ENCODE peak calls at places on chromosomes 4 and X, in five cellular contexts. D is fibroblast of the aortic adventitia; R is foreskin fibroblast; L is CD8-positive, alpha-beta T cell; M is HL-60. F is an unnamed sample.

GRCh38 chr4:146095091-146095690 is 80.3 kb upstream of the LSM6 start:
- DNase-seq in D (peak; percentile 84), L (no peak), M (no peak), R (peak; percentile 79), F (peak; percentile 59)

GRCh38 chrX:1453390-1453783 is 678 bp upstream of the ASMTL start:
- DNase-seq in D (peak; percentile 72), R (peak; percentile 77), M (no peak), L (no peak), F (no peak)

GRCh38 chrX:56728321-56728720 is 722 bp upstream of the NBDY start:
- DNase-seq in M (no peak), D (peak; percentile 30), R (peak; percentile 20), L (no peak), F (no peak)

GRCh38 chr4:23614284-23614892 is 275.5 kb downstream of the PPARGC1A start:
- DNase-seq in M (peak; percentile 6), D (peak; percentile 21), L (no peak), R (peak; percentile 1), F (no peak)

GRCh38 chr4:80322716-80323115 is 12.8 kb upstream of the CFAP299 start:
- DNase-seq in R (peak; percentile 77), D (peak; percentile 70), M (no peak), L (no peak), F (peak; percentile 59)

GRCh38 chr4:166896254-166896653 is 338.0 kb downstream of the SPOCK3 start:
- DNase-seq in R (no peak), D (no peak), M (no peak), L (no peak), F (no peak)

GRCh38 chr4:112075129-112075753 is 70.0 kb upstream of the FAM241A start:
- DNase-seq in D (peak; percentile 79), M (no peak), R (peak; percentile 71), L (no peak), F (peak; percentile 83)

GRCh38 chr4:179605196-179605595 is 2163.0 kb upstream of the AGA start:
- DNase-seq in D (peak; percentile 18), L (no peak), M (no peak), R (peak; percentile 6), F (peak; percentile 33)

GRCh38 chrX:33156152-33156726 is 55.1 kb downstream of the DMD start:
- DNase-seq in M (no peak), L (no peak), R (no peak), D (peak; percentile 17), F (no peak)

GRCh38 chr4:889516-889915 is 42.6 kb downstream of the GAK start:
- DNase-seq in D (no peak), R (no peak), L (no peak), M (no peak), F (no peak)

GRCh38 chr4:121675715-121676114 is 21.1 kb downstream of the ANXA5 start:
- DNase-seq in L (no peak), D (peak; percentile 56), R (peak; percentile 70), M (no peak), F (peak; percentile 32)

GRCh38 chr4:99457270-99457669 is 22.1 kb upstream of the ADH7 start:
- DNase-seq in R (peak; percentile 29), M (no peak), L (no peak), D (peak; percentile 19), F (no peak)

GRCh38 chr4:57233391-57233790 is 123.2 kb upstream of the IGFBP7 start:
- DNase-seq in M (no peak), L (no peak), D (peak; percentile 20), R (peak; percentile 68), F (peak; percentile 31)

GRCh38 chr4:3873446-3874415 is 107.5 kb downstream of the ADRA2C start:
- DNase-seq in L (no peak), R (no peak), M (no peak), D (no peak), F (no peak)

GRCh38 chrX:10076765-10077164 is 80.0 kb upstream of the CLCN4 start:
- DNase-seq in R (no peak), D (no peak), L (no peak), M (no peak), F (no peak)

GRCh38 chrX:56783450-56783831 is 54.4 kb downstream of the NBDY start:
- DNase-seq in L (no peak), D (peak; percentile 89), R (no peak), M (no peak), F (no peak)

GRCh38 chrX:53234484-53234883 is 9.5 kb upstream of the KDM5C start:
- DNase-seq in D (no peak), M (no peak), L (no peak), R (no peak), F (no peak)

GRCh38 chrX:45769919-45770582 is 569.4 kb upstream of the DIPK2B start:
- DNase-seq in L (no peak), R (peak; percentile 86), M (no peak), D (peak; percentile 94), F (peak; percentile 90)

GRCh38 chr4:154361450-154361849 is 130.1 kb downstream of the DCHS2 start:
- DNase-seq in D (no peak), R (peak; percentile 6), M (no peak), L (no peak), F (no peak)

GRCh38 chr4:173415092-173415491 is 16.2 kb upstream of the SCRG1 start:
- DNase-seq in D (no peak), L (no peak), R (peak; percentile 41), M (peak; percentile 87), F (no peak)

GRCh38 chrX:142149919-142150318 is 55.2 kb downstream of the MAGEC2 start:
- DNase-seq in L (no peak), M (no peak), D (no peak), R (no peak), F (no peak)

GRCh38 chr4:9870165-9870564 is 88.7 kb downstream of the DRD5 start:
- DNase-seq in R (no peak), D (no peak), L (no peak), M (no peak), F (no peak)

GRCh38 chrX:107626916-107627315 is 1.4 kb upstream of the PRPS1 start:
- DNase-seq in D (no peak), M (no peak), L (no peak), R (no peak), F (no peak)

GRCh38 chrX:105698386-105698785 is 124.0 kb upstream of the NRK start:
- DNase-seq in M (no peak), D (no peak), R (peak; percentile 51), L (no peak), F (peak; percentile 9)

GRCh38 chr4:2574863-2575262 is 38.4 kb downstream of the FAM193A start:
- DNase-seq in D (no peak), M (peak; percentile 56), R (no peak), L (no peak), F (no peak)

GRCh38 chrX:50747471-50747900 is 66.5 kb downstream of the SHROOM4 start:
- DNase-seq in R (peak; percentile 11), L (no peak), M (no peak), D (peak; percentile 10), F (no peak)

GRCh38 chrX:132258509-132258908 is 39.3 kb upstream of the RAP2C start:
- DNase-seq in L (no peak), D (no peak), M (no peak), R (no peak), F (no peak)

GRCh38 chrX:33324099-33324498 is 112.8 kb upstream of the DMD start:
- DNase-seq in L (no peak), D (no peak), M (no peak), R (no peak), F (no peak)

GRCh38 chrX:107721966-107722707 is 53.5 kb downstream of the TSC22D3 start:
- DNase-seq in R (no peak), D (no peak), L (no peak), M (no peak), F (no peak)

GRCh38 chr4:185471235-185472062 is at the start of gene CCDC110:
- DNase-seq in D (peak; percentile 97), R (peak; percentile 97), M (peak; percentile 33), L (peak; percentile 79), F (peak; percentile 86)

GRCh38 chrX:117376460-117376859 is 740.1 kb downstream of the KLHL13 start:
- DNase-seq in M (peak; percentile 2), L (no peak), R (no peak), D (no peak), F (no peak)

GRCh38 chr4:142840516-142841123 is 5.5 kb downstream of the INPP4B start:
- DNase-seq in M (no peak), L (no peak), D (peak; percentile 83), R (peak; percentile 70), F (peak; percentile 43)

GRCh38 chrX:119981286-119982070 is 37.9 kb upstream of the NKAP start:
- DNase-seq in R (peak; percentile 38), M (no peak), L (no peak), D (peak; percentile 27), F (peak; percentile 9)

GRCh38 chr4:74228691-74229640 is 71.0 kb downstream of the MTHFD2L start:
- DNase-seq in L (peak; percentile 46), M (peak; percentile 38), D (peak; percentile 80), R (peak; percentile 81), F (peak; percentile 84)

GRCh38 chr4:153901220-153901619 is 112.3 kb upstream of the SFRP2 start:
- DNase-seq in D (no peak), R (no peak), M (no peak), L (no peak), F (no peak)

DNA sequence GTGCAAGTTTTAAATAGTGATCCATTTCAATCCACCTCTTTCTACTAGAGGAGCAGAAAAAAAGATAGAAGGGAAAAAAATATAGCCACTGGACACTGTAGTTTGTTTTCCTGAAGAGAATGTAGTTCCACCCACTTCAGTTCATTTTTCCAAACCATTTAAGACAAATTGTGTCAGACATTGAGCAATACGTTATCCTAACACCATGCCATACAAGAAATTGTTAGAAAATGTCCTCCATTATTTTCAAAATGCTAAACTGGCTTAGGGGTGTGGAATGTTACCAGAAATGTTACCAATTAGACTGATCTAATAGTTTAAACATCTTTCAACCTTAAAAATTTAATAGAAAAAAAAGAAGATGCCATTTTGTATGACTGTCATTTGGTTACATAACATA is 48.6 kb upstream of the ETNPPL start:
- DNase-seq in L (no peak), M (no peak), D (no peak), R (peak; percentile 18), F (no peak)
- TF ChIP-seq CTCF in L (no peak), M (no peak), D (no peak), R (no peak), F (no peak)

GRCh38 chrX:150372280-150372679 is 9.2 kb downstream of the MAMLD1 start:
- DNase-seq in M (no peak), L (no peak), D (no peak), R (no peak), F (no peak)
- H3K4me3 ChIP-seq in M (no peak overlapping the region), L (no peak overlapping the region), D (no peak overlapping the region), R (no peak overlapping the region), F (no peak overlapping the region)

GRCh38 chrX:154382483-154383069 is 3.5 kb downstream of the EMD start:
- DNase-seq in L (no peak), M (no peak), D (peak; percentile 14), R (no peak), F (no peak)

GRCh38 chrX:154381271-154381670 is 2.2 kb downstream of the EMD start:
- DNase-seq in D (no peak), M (no peak), L (no peak), R (no peak), F (no peak)

GRCh38 chrX:154383359-154384283 is 4.5 kb downstream of the EMD start:
- DNase-seq in M (no peak), L (no peak), R (no peak), D (no peak), F (no peak)

GRCh38 chrX:154380787-154381186 is 1.7 kb downstream of the EMD start:
- DNase-seq in M (no peak), D (no peak), L (no peak), R (no peak), F (no peak)

GRCh38 chrX:154384284-154384892 is 5.3 kb downstream of the EMD start:
- DNase-seq in D (no peak), R (peak; percentile 56), L (no peak), M (no peak), F (no peak)
- TF ChIP-seq CTCF in D (peak; percentile 36), R (peak; percentile 40), L (no peak), M (no peak), F (peak; percentile 61)

GRCh38 chrX:7372843-7373525 is 225.0 kb upstream of the PUDP start:
- DNase-seq in D (peak; percentile 56), L (no peak), R (peak; percentile 78), M (peak; percentile 3), F (peak; percentile 42)
- H3K4me3 ChIP-seq in D (no peak overlapping the region), L (no peak overlapping the region), R (no peak overlapping the region), M (no peak overlapping the region), F (no peak overlapping the region)

F was measured in brain microvascular endothelial cell.